ENCODE peak calls at places on chromosomes 5 and 9, in eight cellular contexts. One of them, this sample, is unnamed.

GRCh38 chr5:56763711-56764466 is 51.5 kb upstream of the MAP3K1 start:
- DNase-seq in choroid plexus epithelial cell: peak
- DNase-seq in Caco-2: peak
- DNase-seq in keratinocyte: no peak
- DNase-seq in CD8-positive, alpha-beta T cell: no peak
- DNase-seq in PC-3: peak
- DNase-seq in HFF-Myc: no peak
- DNase-seq in sigmoid colon: no peak
- DNase-seq in this sample: peak

GRCh38 chr5:123012321-123012720 is 24.2 kb downstream of the PPIC start:
- DNase-seq in choroid plexus epithelial cell: no peak
- DNase-seq in keratinocyte: no peak
- DNase-seq in sigmoid colon: no peak
- DNase-seq in CD8-positive, alpha-beta T cell: no peak
- DNase-seq in HFF-Myc: peak
- DNase-seq in PC-3: no peak
- DNase-seq in Caco-2: no peak
- DNase-seq in this sample: no peak

GRCh38 chr9:76891874-76892273 is 14.0 kb downstream of the PRUNE2 start:
- DNase-seq in HFF-Myc: no peak
- DNase-seq in keratinocyte: no peak
- DNase-seq in choroid plexus epithelial cell: no peak
- DNase-seq in PC-3: no peak
- DNase-seq in Caco-2: no peak
- DNase-seq in CD8-positive, alpha-beta T cell: no peak
- DNase-seq in sigmoid colon: no peak
- DNase-seq in this sample: no peak

GRCh38 chr5:108382784-108383358 is 973 bp upstream of the FBXL17 start:
- DNase-seq in sigmoid colon: no peak
- DNase-seq in HFF-Myc: no peak
- DNase-seq in choroid plexus epithelial cell: peak
- DNase-seq in CD8-positive, alpha-beta T cell: no peak
- DNase-seq in Caco-2: no peak
- DNase-seq in PC-3: no peak
- DNase-seq in keratinocyte: no peak
- DNase-seq in this sample: no peak

GRCh38 chr5:108278285-108279240 is 103.3 kb downstream of the FBXL17 start:
- DNase-seq in HFF-Myc: no peak
- DNase-seq in sigmoid colon: peak
- DNase-seq in keratinocyte: no peak
- DNase-seq in Caco-2: no peak
- DNase-seq in choroid plexus epithelial cell: no peak
- DNase-seq in CD8-positive, alpha-beta T cell: no peak
- DNase-seq in PC-3: no peak
- DNase-seq in this sample: no peak

GRCh38 chr5:178870411-178870810 is 10.7 kb downstream of the ZNF354B start:
- DNase-seq in keratinocyte: no peak
- DNase-seq in CD8-positive, alpha-beta T cell: no peak
- DNase-seq in sigmoid colon: no peak
- DNase-seq in choroid plexus epithelial cell: no peak
- DNase-seq in HFF-Myc: no peak
- DNase-seq in Caco-2: no peak
- DNase-seq in PC-3: no peak
- DNase-seq in this sample: no peak

GRCh38 chr9:137156567-137157375 is 13.1 kb downstream of the LRRC26 start:
- DNase-seq in PC-3: peak
- DNase-seq in keratinocyte: peak
- DNase-seq in Caco-2: no peak
- DNase-seq in CD8-positive, alpha-beta T cell: peak
- DNase-seq in HFF-Myc: no peak
- DNase-seq in choroid plexus epithelial cell: peak
- DNase-seq in sigmoid colon: no peak
- DNase-seq in this sample: peak

GRCh38 chr5:106019271-106019670 is 1651.5 kb downstream of the EFNA5 start:
- DNase-seq in sigmoid colon: no peak
- DNase-seq in HFF-Myc: no peak
- DNase-seq in choroid plexus epithelial cell: peak
- DNase-seq in keratinocyte: no peak
- DNase-seq in CD8-positive, alpha-beta T cell: no peak
- DNase-seq in Caco-2: no peak
- DNase-seq in PC-3: peak
- DNase-seq in this sample: peak

GRCh38 chr5:61357745-61358144 is 25.7 kb downstream of the ZSWIM6 start:
- DNase-seq in Caco-2: no peak
- DNase-seq in choroid plexus epithelial cell: peak
- DNase-seq in CD8-positive, alpha-beta T cell: no peak
- DNase-seq in sigmoid colon: no peak
- DNase-seq in HFF-Myc: no peak
- DNase-seq in keratinocyte: no peak
- DNase-seq in PC-3: peak
- DNase-seq in this sample: no peak

GRCh38 chr9:106993603-106994002 is 130.6 kb downstream of the ZNF462 start:
- DNase-seq in keratinocyte: no peak
- DNase-seq in CD8-positive, alpha-beta T cell: no peak
- DNase-seq in HFF-Myc: no peak
- DNase-seq in sigmoid colon: no peak
- DNase-seq in choroid plexus epithelial cell: no peak
- DNase-seq in PC-3: no peak
- DNase-seq in Caco-2: no peak
- DNase-seq in this sample: no peak

GRCh38 chr5:150599917-150600511 is 40.4 kb upstream of the SYNPO start:
- DNase-seq in choroid plexus epithelial cell: peak
- DNase-seq in keratinocyte: peak
- DNase-seq in Caco-2: no peak
- DNase-seq in CD8-positive, alpha-beta T cell: no peak
- DNase-seq in sigmoid colon: peak
- DNase-seq in PC-3: peak
- DNase-seq in HFF-Myc: peak
- DNase-seq in this sample: peak

GRCh38 chr9:123225374-123225813 is 43.0 kb downstream of the STRBP start:
- DNase-seq in Caco-2: peak
- DNase-seq in choroid plexus epithelial cell: peak
- DNase-seq in sigmoid colon: no peak
- DNase-seq in PC-3: peak
- DNase-seq in HFF-Myc: peak
- DNase-seq in CD8-positive, alpha-beta T cell: no peak
- DNase-seq in keratinocyte: peak
- DNase-seq in this sample: peak

GRCh38 chr5:2207416-2207950 is 324.8 kb upstream of the IRX4 start:
- DNase-seq in keratinocyte: no peak
- DNase-seq in HFF-Myc: no peak
- DNase-seq in sigmoid colon: no peak
- DNase-seq in choroid plexus epithelial cell: no peak
- DNase-seq in PC-3: no peak
- DNase-seq in CD8-positive, alpha-beta T cell: no peak
- DNase-seq in Caco-2: no peak
- DNase-seq in this sample: no peak

GRCh38 chr5:149853019-149853648 is 91.5 kb downstream of the PDE6A start:
- DNase-seq in choroid plexus epithelial cell: peak
- DNase-seq in keratinocyte: no peak
- DNase-seq in Caco-2: peak
- DNase-seq in sigmoid colon: peak
- DNase-seq in HFF-Myc: peak
- DNase-seq in CD8-positive, alpha-beta T cell: no peak
- DNase-seq in PC-3: peak
- DNase-seq in this sample: peak

GRCh38 chr9:83538172-83538889 is at the start of gene FRMD3:
- DNase-seq in choroid plexus epithelial cell: peak
- DNase-seq in Caco-2: peak
- DNase-seq in PC-3: peak
- DNase-seq in keratinocyte: no peak
- DNase-seq in HFF-Myc: no peak
- DNase-seq in CD8-positive, alpha-beta T cell: no peak
- DNase-seq in sigmoid colon: peak
- DNase-seq in this sample: peak
- H3K4me3 ChIP-seq in choroid plexus epithelial cell: peak
- H3K4me3 ChIP-seq in Caco-2: peak
- H3K4me3 ChIP-seq in PC-3: peak
- H3K4me3 ChIP-seq in keratinocyte: peak
- H3K4me3 ChIP-seq in HFF-Myc: peak
- H3K4me3 ChIP-seq in CD8-positive, alpha-beta T cell: no peak
- H3K4me3 ChIP-seq in sigmoid colon: peak
- H3K4me3 ChIP-seq in this sample: peak

DNA sequence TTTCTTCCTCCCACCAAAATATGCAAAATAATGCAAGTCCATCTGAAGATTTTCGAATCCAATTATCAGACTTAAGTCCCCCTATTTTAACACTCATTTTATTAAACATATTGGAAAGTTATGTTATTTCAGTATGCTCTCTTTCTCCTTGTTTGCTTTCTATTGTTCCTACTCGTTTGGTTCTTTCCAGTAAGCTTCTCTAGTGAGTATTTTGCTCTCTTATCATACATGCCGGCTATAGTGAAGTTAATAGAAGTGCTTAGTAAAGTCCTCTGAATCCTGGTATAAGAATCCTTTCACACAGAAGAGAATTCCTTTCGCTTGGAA is 496 bp downstream of the ALDH1A1 start:
- DNase-seq in keratinocyte: no peak
- DNase-seq in Caco-2: no peak
- DNase-seq in choroid plexus epithelial cell: no peak
- DNase-seq in CD8-positive, alpha-beta T cell: no peak
- DNase-seq in HFF-Myc: no peak
- DNase-seq in sigmoid colon: no peak
- DNase-seq in PC-3: no peak
- DNase-seq in this sample: no peak
- H3K4me3 ChIP-seq in keratinocyte: no peak
- H3K4me3 ChIP-seq in Caco-2: peak
- H3K4me3 ChIP-seq in choroid plexus epithelial cell: no peak
- H3K4me3 ChIP-seq in CD8-positive, alpha-beta T cell: no peak
- H3K4me3 ChIP-seq in HFF-Myc: peak
- H3K4me3 ChIP-seq in sigmoid colon: peak
- H3K4me3 ChIP-seq in PC-3: no peak
- H3K4me3 ChIP-seq in this sample: no peak

DNA sequence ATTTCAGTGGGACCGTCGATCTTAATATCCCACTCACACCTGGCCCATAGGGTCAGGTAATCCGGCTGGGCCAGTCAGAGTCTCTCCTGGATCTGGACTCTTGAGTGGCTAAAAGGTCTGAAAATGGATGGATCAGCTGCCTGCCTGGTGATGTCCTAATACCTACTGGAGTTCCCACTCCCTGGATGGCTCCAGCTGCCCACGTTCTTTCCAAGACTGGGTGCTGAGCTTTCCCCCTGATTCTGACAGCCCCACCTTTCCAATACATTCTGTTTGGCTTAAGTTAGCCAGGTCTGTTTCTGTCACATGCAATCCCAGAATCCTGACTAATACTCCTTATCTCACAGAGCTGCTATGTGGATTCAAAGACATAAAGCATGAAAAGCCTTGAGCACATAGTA is 10.2 kb downstream of the SH3PXD2B start:
- DNase-seq in HFF-Myc: no peak
- DNase-seq in keratinocyte: no peak
- DNase-seq in Caco-2: no peak
- DNase-seq in sigmoid colon: no peak
- DNase-seq in choroid plexus epithelial cell: peak
- DNase-seq in CD8-positive, alpha-beta T cell: no peak
- DNase-seq in PC-3: peak
- DNase-seq in this sample: peak
- H3K4me3 ChIP-seq in HFF-Myc: no peak
- H3K4me3 ChIP-seq in keratinocyte: no peak
- H3K4me3 ChIP-seq in Caco-2: no peak
- H3K4me3 ChIP-seq in sigmoid colon: no peak
- H3K4me3 ChIP-seq in choroid plexus epithelial cell: no peak
- H3K4me3 ChIP-seq in CD8-positive, alpha-beta T cell: no peak
- H3K4me3 ChIP-seq in PC-3: no peak
- H3K4me3 ChIP-seq in this sample: no peak

GRCh38 chr9:70403166-70403565 is 11.3 kb downstream of the KLF9 start:
- DNase-seq in CD8-positive, alpha-beta T cell: no peak
- DNase-seq in keratinocyte: no peak
- DNase-seq in PC-3: no peak
- DNase-seq in choroid plexus epithelial cell: no peak
- DNase-seq in sigmoid colon: peak
- DNase-seq in HFF-Myc: no peak
- DNase-seq in Caco-2: no peak
- DNase-seq in this sample: no peak

GRCh38 chr9:70402213-70402612 is 12.2 kb downstream of the KLF9 start:
- DNase-seq in HFF-Myc: no peak
- DNase-seq in PC-3: no peak
- DNase-seq in CD8-positive, alpha-beta T cell: no peak
- DNase-seq in sigmoid colon: no peak
- DNase-seq in choroid plexus epithelial cell: no peak
- DNase-seq in Caco-2: no peak
- DNase-seq in keratinocyte: no peak
- DNase-seq in this sample: no peak

GRCh38 chr9:70404261-70404660 is 10.2 kb downstream of the KLF9 start:
- DNase-seq in CD8-positive, alpha-beta T cell: no peak
- DNase-seq in keratinocyte: no peak
- DNase-seq in PC-3: no peak
- DNase-seq in Caco-2: no peak
- DNase-seq in choroid plexus epithelial cell: no peak
- DNase-seq in HFF-Myc: no peak
- DNase-seq in sigmoid colon: peak
- DNase-seq in this sample: no peak

GRCh38 chr9:70405808-70406445 is 8.5 kb downstream of the KLF9 start:
- DNase-seq in keratinocyte: no peak
- DNase-seq in sigmoid colon: no peak
- DNase-seq in CD8-positive, alpha-beta T cell: no peak
- DNase-seq in Caco-2: no peak
- DNase-seq in PC-3: no peak
- DNase-seq in HFF-Myc: no peak
- DNase-seq in choroid plexus epithelial cell: peak
- DNase-seq in this sample: no peak

DNA sequence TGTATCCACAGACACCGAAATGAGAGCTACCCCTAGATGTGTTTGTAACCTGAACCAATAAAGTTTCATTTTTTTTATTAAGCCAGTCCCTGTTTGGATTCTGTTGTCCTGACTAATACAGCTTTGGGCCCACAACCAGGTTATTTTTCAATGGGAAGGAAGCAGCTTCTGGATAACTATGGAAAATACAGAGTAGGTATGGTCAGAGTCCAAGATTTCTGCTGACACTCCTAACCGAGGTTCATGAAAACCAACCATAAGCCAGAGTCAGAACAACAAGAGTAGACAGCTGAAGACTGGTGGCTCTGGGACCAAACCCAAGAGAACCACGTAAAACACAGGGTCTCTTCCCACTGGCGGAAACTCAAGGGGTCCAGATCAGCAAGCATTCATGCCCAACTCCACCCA is 10.8 kb downstream of the KLF9 start:
- DNase-seq in CD8-positive, alpha-beta T cell: no peak
- DNase-seq in HFF-Myc: no peak
- DNase-seq in choroid plexus epithelial cell: no peak
- DNase-seq in PC-3: no peak
- DNase-seq in Caco-2: no peak
- DNase-seq in keratinocyte: no peak
- DNase-seq in sigmoid colon: peak
- DNase-seq in this sample: no peak
- H3K4me3 ChIP-seq in CD8-positive, alpha-beta T cell: no peak
- H3K4me3 ChIP-seq in HFF-Myc: no peak
- H3K4me3 ChIP-seq in choroid plexus epithelial cell: no peak
- H3K4me3 ChIP-seq in PC-3: no peak
- H3K4me3 ChIP-seq in Caco-2: no peak
- H3K4me3 ChIP-seq in keratinocyte: no peak
- H3K4me3 ChIP-seq in sigmoid colon: peak
- H3K4me3 ChIP-seq in this sample: no peak

GRCh38 chr9:121357011-121357410 is 13.0 kb downstream of the STOM start:
- DNase-seq in choroid plexus epithelial cell: no peak
- DNase-seq in CD8-positive, alpha-beta T cell: no peak
- DNase-seq in sigmoid colon: no peak
- DNase-seq in Caco-2: no peak
- DNase-seq in PC-3: no peak
- DNase-seq in keratinocyte: no peak
- DNase-seq in HFF-Myc: no peak
- DNase-seq in this sample: no peak
- H3K4me3 ChIP-seq in choroid plexus epithelial cell: no peak
- H3K4me3 ChIP-seq in CD8-positive, alpha-beta T cell: no peak
- H3K4me3 ChIP-seq in sigmoid colon: no peak
- H3K4me3 ChIP-seq in Caco-2: no peak
- H3K4me3 ChIP-seq in PC-3: peak
- H3K4me3 ChIP-seq in keratinocyte: peak
- H3K4me3 ChIP-seq in HFF-Myc: no peak
- H3K4me3 ChIP-seq in this sample: no peak

This sample was measured in brain microvascular endothelial cell.